ENCODE peak calls at places on chromosomes 13 and 19, in ten cellular contexts. W is HL-60, O is fibroblast of pulmonary artery, Z is suprapubic skin, E is endothelial cell, G is prostate gland, Y is RWPE1, R is Caco-2, T is AG04450, Q is heart right ventricle. F is an unnamed sample.

GRCh38 chr13:52862358-52863206 is 14.1 kb upstream of the PCDH8 start:
- DNase-seq in W (no peak), Q (no peak), G (no peak), O (peak; percentile 2), T (no peak), Z (no peak), Y (peak; percentile 54), R (peak; percentile 57), E (peak; percentile 72), F (no peak)

GRCh38 chr13:40346592-40346991 is 319.8 kb downstream of the FOXO1 start:
- DNase-seq in G (no peak), T (no peak), Q (no peak), O (no peak), W (no peak), R (no peak), Y (no peak), E (no peak), Z (no peak), F (no peak)

GRCh38 chr13:75318138-75318833 is 163.7 kb downstream of the TBC1D4 start:
- DNase-seq in R (no peak), O (no peak), T (no peak), Q (no peak), Z (no peak), Y (no peak), E (no peak), G (no peak), W (no peak), F (no peak)

GRCh38 chr13:46571189-46571901 is 18.4 kb downstream of the LRCH1 start:
- DNase-seq in Z (no peak), Q (no peak), G (no peak), Y (no peak), T (peak; percentile 38), E (no peak), R (no peak), O (peak; percentile 75), W (no peak), F (no peak)

GRCh38 chr13:61664821-61665705 is 249.4 kb upstream of the PCDH20 start:
- DNase-seq in E (no peak), Y (peak; percentile 45), R (peak; percentile 35), O (peak; percentile 18), Z (no peak), W (no peak), T (no peak), G (no peak), Q (no peak), F (no peak)

GRCh38 chr13:39108746-39109145 is 70.5 kb downstream of the NHLRC3 start:
- DNase-seq in Z (no peak), G (no peak), E (no peak), R (no peak), T (no peak), W (no peak), O (no peak), Q (no peak), Y (no peak), F (no peak)

GRCh38 chr19:44648536-44649370 is 5.0 kb downstream of the PVR start:
- DNase-seq in Q (peak; percentile 74), Y (no peak), W (no peak), Z (no peak), G (no peak), T (no peak), R (no peak), O (peak; percentile 90), E (no peak), F (no peak)

GRCh38 chr19:36008336-36008978 is at the start of gene SYNE4:
- DNase-seq in E (no peak), Y (no peak), O (no peak), Z (no peak), T (no peak), Q (no peak), R (peak; percentile 92), W (no peak), G (peak; percentile 84), F (no peak)

DNA sequence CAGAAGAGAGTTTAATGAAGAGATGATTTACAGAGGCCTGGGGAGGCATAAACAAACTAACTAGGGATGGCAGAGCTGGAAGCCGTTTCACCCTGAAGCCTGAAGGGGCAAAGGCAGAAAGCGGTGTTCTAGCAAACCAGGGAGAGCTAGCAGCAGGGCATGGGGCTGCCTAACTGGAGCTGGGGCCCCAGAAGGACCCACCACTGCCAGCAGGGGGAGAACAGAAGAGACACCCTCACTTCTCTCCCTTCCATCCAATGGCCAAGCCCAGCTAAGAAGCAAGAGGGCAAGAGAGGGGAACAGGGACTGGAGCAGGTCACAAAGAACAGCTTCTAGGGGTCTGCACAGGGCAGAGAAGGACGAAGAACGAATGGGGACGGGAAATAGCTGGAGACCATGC is 195.5 kb downstream of the KATNAL1 start:
- DNase-seq in Q (no peak), Y (no peak), R (peak; percentile 33), E (no peak), Z (no peak), W (no peak), G (no peak), O (no peak), T (no peak), F (no peak)
- TF ChIP-seq CTCF in Q (no peak), Y (no peak), R (peak; percentile 46), E (no peak), Z (no peak), W (no peak), G (no peak), O (peak; percentile 27), T (peak; percentile 52), F (no peak)

DNA sequence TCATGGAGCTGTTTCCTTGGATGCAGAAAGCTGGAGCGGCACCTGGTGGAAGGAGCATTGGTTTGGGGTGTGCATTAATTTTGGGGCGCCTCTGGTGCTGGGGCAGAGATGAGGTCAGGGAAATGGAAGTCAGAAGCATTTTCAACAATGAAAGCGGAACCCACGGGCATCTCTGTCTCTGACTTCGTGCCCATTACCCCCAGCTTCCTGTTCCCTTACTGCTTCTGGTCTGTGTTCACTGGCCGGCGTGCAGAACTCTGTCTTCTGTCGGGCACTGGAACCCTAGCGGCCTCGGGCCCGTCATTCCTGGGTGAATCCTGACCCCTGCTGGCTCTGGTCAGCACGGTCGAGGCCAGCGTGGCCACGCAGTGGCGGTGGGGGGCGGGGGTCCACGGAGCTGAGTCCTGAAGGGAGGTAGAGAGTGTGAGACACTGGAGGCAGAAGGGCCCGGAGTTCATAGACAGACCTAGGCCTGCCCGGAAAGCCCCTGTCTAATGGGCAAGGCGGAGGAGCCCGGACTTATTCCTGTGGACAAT is 7.9 kb upstream of the LINGO3 start:
- DNase-seq in W (peak; percentile 90), T (no peak), G (peak; percentile 25), E (peak; percentile 80), O (peak; percentile 72), Y (no peak), R (peak; percentile 61), Z (no peak), Q (peak; percentile 71), F (peak; percentile 90)
- TF ChIP-seq CTCF in W (peak; percentile 30), T (peak; percentile 64), G (peak; percentile 35), E (no peak), O (peak; percentile 64), Y (no peak), R (peak; percentile 57), Z (peak; percentile 26), Q (peak; percentile 72), F (peak; percentile 81)

GRCh38 chr13:110070046-110070445 is 236.9 kb downstream of the COL4A1 start:
- DNase-seq in T (no peak), G (no peak), O (no peak), R (no peak), Y (no peak), Z (no peak), E (no peak), Q (no peak), W (no peak), F (no peak)

GRCh38 chr13:110068176-110068473 is 238.8 kb downstream of the COL4A1 start:
- DNase-seq in R (no peak), G (no peak), E (no peak), Q (no peak), Y (no peak), W (no peak), T (no peak), Z (no peak), O (no peak), F (no peak)

GRCh38 chr13:110070511-110071120 is 236.3 kb downstream of the COL4A1 start:
- DNase-seq in Q (no peak), T (peak; percentile 24), R (no peak), Z (no peak), Y (peak; percentile 74), G (no peak), O (peak; percentile 61), E (no peak), W (no peak), F (no peak)

DNA sequence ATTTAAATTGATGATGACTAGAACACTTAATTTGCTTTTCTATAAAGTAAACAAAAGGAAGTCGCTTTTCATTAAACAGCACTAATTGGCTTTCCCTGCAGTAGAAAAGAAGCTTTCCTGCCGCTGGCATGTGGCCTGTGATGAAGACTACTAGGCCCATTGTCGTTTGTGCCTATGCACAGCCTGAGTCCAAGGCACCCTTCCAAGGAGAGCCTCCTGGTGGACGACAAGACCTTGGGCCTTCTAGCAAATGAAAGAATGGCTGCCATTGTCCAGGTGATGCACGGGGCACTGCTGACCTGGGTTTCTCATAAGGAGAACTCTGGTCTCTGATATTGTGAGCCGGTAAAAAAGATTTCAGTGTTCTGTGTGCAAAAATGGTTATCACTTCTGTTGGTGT is 233.0 kb downstream of the COL4A1 start:
- DNase-seq in Y (no peak), R (no peak), Z (no peak), G (no peak), E (no peak), Q (no peak), O (no peak), T (no peak), W (no peak), F (no peak)
- TF ChIP-seq CTCF in Y (no peak), R (no peak), Z (no peak), G (no peak), E (no peak), Q (no peak), O (no peak), T (no peak), W (no peak), F (no peak)

GRCh38 chr19:50921391-50922315 is 10.5 kb upstream of the KLK4 start:
- DNase-seq in R (no peak), W (no peak), G (no peak), Z (no peak), T (no peak), Q (no peak), Y (no peak), E (no peak), O (no peak), F (no peak)

GRCh38 chr19:50926144-50926543 is 14.9 kb upstream of the KLK4 start:
- DNase-seq in W (no peak), Y (no peak), O (no peak), R (no peak), T (no peak), G (no peak), Z (no peak), Q (no peak), E (no peak), F (no peak)

GRCh38 chr19:50924576-50924975 is 13.4 kb upstream of the KLK4 start:
- DNase-seq in W (no peak), Y (no peak), O (no peak), Q (no peak), Z (no peak), E (no peak), G (no peak), R (no peak), T (no peak), F (no peak)

GRCh38 chr19:50925734-50926133 is 14.5 kb upstream of the KLK4 start:
- DNase-seq in O (peak; percentile 38), Q (no peak), T (no peak), Y (peak; percentile 64), E (no peak), G (no peak), R (no peak), W (no peak), Z (no peak), F (no peak)

DNA sequence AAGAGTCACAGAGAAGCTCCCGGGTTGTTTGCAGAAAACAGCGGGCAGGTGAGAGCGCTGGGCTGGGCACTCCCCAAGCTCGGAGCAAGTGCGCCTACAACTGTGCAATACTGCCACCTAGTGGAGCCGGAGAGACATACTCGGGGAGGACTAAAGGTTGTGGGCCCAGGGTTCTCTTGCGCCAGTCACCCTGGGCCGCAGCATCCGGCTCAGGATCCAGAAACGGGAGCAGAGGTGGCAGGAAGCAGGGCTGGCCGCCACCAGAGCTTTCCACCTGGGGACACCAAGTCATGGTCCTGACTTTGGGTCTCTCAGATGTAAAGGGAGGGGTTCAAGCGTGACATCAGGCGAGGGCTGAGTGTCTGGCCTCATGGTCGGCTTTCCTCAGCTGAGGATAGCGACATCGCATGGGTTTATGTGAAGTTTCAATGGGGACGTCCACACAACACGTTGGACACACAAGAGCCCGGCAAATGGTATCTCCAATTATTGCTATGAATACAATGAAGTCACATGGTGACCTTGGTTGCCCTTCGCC is 11.2 kb upstream of the KLK4 start:
- DNase-seq in Z (no peak), T (peak; percentile 43), E (peak; percentile 85), R (peak; percentile 86), Q (peak; percentile 69), G (peak; percentile 85), Y (peak; percentile 84), W (peak; percentile 57), O (peak; percentile 82), F (peak; percentile 65)
- TF ChIP-seq CTCF in Z (peak; percentile 58), T (peak; percentile 88), E (peak; percentile 94), R (peak; percentile 86), Q (peak; percentile 77), G (peak; percentile 85), Y (peak; percentile 81), W (peak; percentile 70), O (peak; percentile 86), F (peak; percentile 97)

F was measured in CD14-positive monocyte.